ENCODE peak calls at places on chromosomes 7 and 10, in seven cellular contexts. One of them, this sample, is unnamed.

GRCh38 chr7:30925117-30925516 is 13.5 kb downstream of the AQP1 start:
- DNase-seq in HuH-7: no peak
- DNase-seq in NCI-H460: no peak
- DNase-seq in RPMI7951: no peak
- DNase-seq in iPS DF 19.7: no peak
- DNase-seq in CD8-positive, alpha-beta T cell: no peak
- DNase-seq in AG09319: no peak
- DNase-seq in this sample: no peak

GRCh38 chr10:50619171-50619570 is 4.6 kb downstream of the SGMS1 start:
- DNase-seq in HuH-7: no peak
- DNase-seq in NCI-H460: no peak
- DNase-seq in RPMI7951: no peak
- DNase-seq in iPS DF 19.7: no peak
- DNase-seq in CD8-positive, alpha-beta T cell: no peak
- DNase-seq in AG09319: no peak
- DNase-seq in this sample: no peak

GRCh38 chr10:22325272-22325947 is 4.5 kb downstream of the BMI1 start:
- DNase-seq in HuH-7: peak; percentile 97
- DNase-seq in NCI-H460: no peak
- DNase-seq in RPMI7951: peak; percentile 84
- DNase-seq in iPS DF 19.7: no peak
- DNase-seq in CD8-positive, alpha-beta T cell: peak; percentile 62
- DNase-seq in AG09319: no peak
- DNase-seq in this sample: peak; percentile 71

GRCh38 chr7:29300649-29301048 is 106.1 kb downstream of the CHN2 start:
- DNase-seq in HuH-7: no peak
- DNase-seq in NCI-H460: no peak
- DNase-seq in RPMI7951: no peak
- DNase-seq in iPS DF 19.7: no peak
- DNase-seq in CD8-positive, alpha-beta T cell: no peak
- DNase-seq in AG09319: no peak
- DNase-seq in this sample: no peak

GRCh38 chr10:59831658-59832503 is 74.5 kb downstream of the CCDC6 start:
- DNase-seq in HuH-7: no peak
- DNase-seq in NCI-H460: no peak
- DNase-seq in RPMI7951: no peak
- DNase-seq in iPS DF 19.7: no peak
- DNase-seq in CD8-positive, alpha-beta T cell: no peak
- DNase-seq in AG09319: no peak
- DNase-seq in this sample: no peak

GRCh38 chr10:6522230-6522629 is 57.8 kb downstream of the PRKCQ start:
- DNase-seq in HuH-7: no peak
- DNase-seq in NCI-H460: no peak
- DNase-seq in RPMI7951: no peak
- DNase-seq in iPS DF 19.7: no peak
- DNase-seq in CD8-positive, alpha-beta T cell: no peak
- DNase-seq in AG09319: no peak
- DNase-seq in this sample: no peak

GRCh38 chr7:219581-220150 is 27.3 kb downstream of the FAM20C start:
- DNase-seq in HuH-7: peak; percentile 93
- DNase-seq in NCI-H460: no peak
- DNase-seq in RPMI7951: no peak
- DNase-seq in iPS DF 19.7: no peak
- DNase-seq in CD8-positive, alpha-beta T cell: no peak
- DNase-seq in AG09319: no peak
- DNase-seq in this sample: no peak

GRCh38 chr7:139995034-139995915 is 67.5 kb downstream of the PARP12 start:
- DNase-seq in HuH-7: no peak
- DNase-seq in NCI-H460: peak; percentile 49
- DNase-seq in RPMI7951: peak; percentile 53
- DNase-seq in iPS DF 19.7: no peak
- DNase-seq in CD8-positive, alpha-beta T cell: no peak
- DNase-seq in AG09319: no peak
- DNase-seq in this sample: no peak

GRCh38 chr7:152862033-152862432 is 102.5 kb downstream of the ACTR3B start:
- DNase-seq in HuH-7: no peak
- DNase-seq in NCI-H460: no peak
- DNase-seq in RPMI7951: no peak
- DNase-seq in iPS DF 19.7: no peak
- DNase-seq in CD8-positive, alpha-beta T cell: no peak
- DNase-seq in AG09319: no peak
- DNase-seq in this sample: no peak

GRCh38 chr7:77940647-77941046 is 142.1 kb downstream of the PHTF2 start:
- DNase-seq in HuH-7: peak; percentile 8
- DNase-seq in NCI-H460: peak; percentile 32
- DNase-seq in RPMI7951: peak; percentile 35
- DNase-seq in iPS DF 19.7: no peak
- DNase-seq in CD8-positive, alpha-beta T cell: no peak
- DNase-seq in AG09319: peak; percentile 10
- DNase-seq in this sample: no peak

GRCh38 chr7:132090444-132090843 is 485.8 kb downstream of the PLXNA4 start:
- DNase-seq in HuH-7: no peak
- DNase-seq in NCI-H460: no peak
- DNase-seq in RPMI7951: no peak
- DNase-seq in iPS DF 19.7: no peak
- DNase-seq in CD8-positive, alpha-beta T cell: no peak
- DNase-seq in AG09319: no peak
- DNase-seq in this sample: no peak

GRCh38 chr7:2864999-2865670 is 21.0 kb upstream of the GNA12 start:
- DNase-seq in HuH-7: peak; percentile 81
- DNase-seq in NCI-H460: peak; percentile 74
- DNase-seq in RPMI7951: peak; percentile 73
- DNase-seq in iPS DF 19.7: no peak
- DNase-seq in CD8-positive, alpha-beta T cell: peak; percentile 61
- DNase-seq in AG09319: peak; percentile 27
- DNase-seq in this sample: peak; percentile 53